ENCODE peak calls at places on chromosomes 13 and 19, in four cellular contexts. G is heart left ventricle, I is fibroblast of the aortic adventitia, W is H1. R is an unnamed sample.

GRCh38 chr19:4094291-4094690 is 27.6 kb upstream of the ZBTB7A start:
- DNase-seq in G (no peak), I (no peak), W (no peak), R (no peak)

GRCh38 chr19:16263115-16263839 is 61.3 kb upstream of the KLF2 start:
- DNase-seq in G (no peak), I (no peak), W (no peak), R (no peak)

GRCh38 chr13:43799191-43799590 is 12.4 kb upstream of the ENOX1 start:
- DNase-seq in G (no peak), I (no peak), W (no peak), R (no peak)

GRCh38 chr19:4018140-4018613 is 10.6 kb downstream of the PIAS4 start:
- DNase-seq in G (no peak), I (no peak), W (no peak), R (no peak)

GRCh38 chr19:44792286-44792685 is 14.6 kb downstream of the CBLC start:
- DNase-seq in G (no peak), I (no peak), W (no peak), R (no peak)

GRCh38 chr19:3586124-3586626 is 897 bp downstream of the GIPC3 start:
- DNase-seq in G (no peak), I (no peak), W (peak; percentile 89), R (no peak)

GRCh38 chr19:39514840-39515550 is at the start of gene SELENOV:
- DNase-seq in G (no peak), I (no peak), W (peak; percentile 91), R (no peak)

GRCh38 chr19:8210660-8211101 is 1.5 kb downstream of the CERS4 start:
- DNase-seq in G (no peak), I (no peak), W (no peak), R (no peak)

GRCh38 chr19:46529622-46530451 is 34.2 kb upstream of the PNMA8B start:
- DNase-seq in G (peak; percentile 61), I (peak; percentile 75), W (peak; percentile 86), R (peak; percentile 69)

GRCh38 chr13:81781471-81781870 is 1440.5 kb upstream of the SPRY2 start:
- DNase-seq in G (no peak), I (no peak), W (no peak), R (no peak)

GRCh38 chr13:49421391-49421790 is 22.5 kb downstream of the CAB39L start:
- DNase-seq in G (no peak), I (no peak), W (peak; percentile 56), R (peak; percentile 46)

GRCh38 chr19:2848625-2849024 is 7.3 kb downstream of the ZNF555 start:
- DNase-seq in G (no peak), I (no peak), W (no peak), R (peak; percentile 86)

GRCh38 chr13:88552966-88553365 is 881.8 kb downstream of the SLITRK5 start:
- DNase-seq in G (no peak), I (no peak), W (no peak), R (no peak)

GRCh38 chr13:49635599-49636433 is 7.5 kb downstream of the ARL11 start:
- DNase-seq in G (peak; percentile 44), I (peak; percentile 67), W (peak; percentile 58), R (peak; percentile 61)

GRCh38 chr19:48190288-48191284 is 20.1 kb downstream of the ZSWIM9 start:
- DNase-seq in G (no peak), I (no peak), W (peak; percentile 91), R (no peak)

GRCh38 chr19:36008336-36008978 is at the start of gene SYNE4:
- DNase-seq in G (no peak), I (no peak), W (peak; percentile 81), R (no peak)

GRCh38 chr13:52743988-52744387 is 4.4 kb upstream of the CNMD start:
- DNase-seq in G (no peak), I (no peak), W (no peak), R (no peak)

GRCh38 chr19:28701491-28701890 is 511.5 kb downstream of the UQCRFS1 start:
- DNase-seq in G (no peak), I (peak; percentile 59), W (no peak), R (peak; percentile 0)

GRCh38 chr19:45171211-45171623 is 6.8 kb downstream of the TRAPPC6A start:
- DNase-seq in G (no peak), I (no peak), W (no peak), R (peak; percentile 25)

GRCh38 chr19:56360841-56361240 is 32.5 kb downstream of the ZNF582 start:
- DNase-seq in G (no peak), I (no peak), W (no peak), R (no peak)

GRCh38 chr19:47379398-47379938 is 30.4 kb downstream of the DHX34 start:
- DNase-seq in G (no peak), I (no peak), W (no peak), R (no peak)

GRCh38 chr19:3024870-3025515 is 4.1 kb downstream of the TLE2 start:
- DNase-seq in G (no peak), I (no peak), W (peak; percentile 67), R (no peak)

GRCh38 chr19:16136185-16137067 is 7.1 kb upstream of the HSH2D start:
- DNase-seq in G (no peak), I (peak; percentile 10), W (no peak), R (no peak)

GRCh38 chr13:77836423-77836822 is 82.2 kb downstream of the EDNRB start:
- DNase-seq in G (no peak), I (no peak), W (no peak), R (peak; percentile 88)

GRCh38 chr19:29672319-29672932 is 7.2 kb downstream of the PLEKHF1 start:
- DNase-seq in G (peak; percentile 20), I (no peak), W (no peak), R (no peak)

GRCh38 chr19:45637890-45638667 is 1.1 kb downstream of the EML2 start:
- DNase-seq in G (no peak), I (peak; percentile 32), W (no peak), R (peak; percentile 60)

GRCh38 chr19:13839938-13840750 is 36.8 kb upstream of the NANOS3 start:
- DNase-seq in G (peak; percentile 71), I (peak; percentile 34), W (no peak), R (no peak)

GRCh38 chr19:2337329-2337707 is 8.8 kb downstream of the SPPL2B start:
- DNase-seq in G (no peak), I (peak; percentile 62), W (peak; percentile 77), R (peak; percentile 75)

GRCh38 chr19:58154287-58154678 is 3.7 kb upstream of the ZNF329 start:
- DNase-seq in G (peak; percentile 67), I (peak; percentile 54), W (no peak), R (peak; percentile 42)

GRCh38 chr13:84844473-84844872 is 954.7 kb downstream of the SLITRK6 start:
- DNase-seq in G (no peak), I (no peak), W (no peak), R (no peak)
- TF ChIP-seq CTCF in G (no peak), I (no peak), W (peak; percentile 46), R (no peak)

GRCh38 chr19:1169921-1170885 is 3.9 kb downstream of the SBNO2 start:
- DNase-seq in G (peak; percentile 64), I (peak; percentile 80), W (no peak), R (peak; percentile 95)
- H3K4me3 ChIP-seq in G (no peak overlapping the region), I (peak overlapping the region; percentile 47), W (no peak overlapping the region), R (peak overlapping the region; percentile 21)

GRCh38 chr13:100808848-100809247 is 134.3 kb upstream of the TMTC4 start:
- DNase-seq in G (no peak), I (no peak), W (no peak), R (no peak)
- TF ChIP-seq CTCF in G (no peak), I (no peak), W (no peak), R (no peak)

DNA sequence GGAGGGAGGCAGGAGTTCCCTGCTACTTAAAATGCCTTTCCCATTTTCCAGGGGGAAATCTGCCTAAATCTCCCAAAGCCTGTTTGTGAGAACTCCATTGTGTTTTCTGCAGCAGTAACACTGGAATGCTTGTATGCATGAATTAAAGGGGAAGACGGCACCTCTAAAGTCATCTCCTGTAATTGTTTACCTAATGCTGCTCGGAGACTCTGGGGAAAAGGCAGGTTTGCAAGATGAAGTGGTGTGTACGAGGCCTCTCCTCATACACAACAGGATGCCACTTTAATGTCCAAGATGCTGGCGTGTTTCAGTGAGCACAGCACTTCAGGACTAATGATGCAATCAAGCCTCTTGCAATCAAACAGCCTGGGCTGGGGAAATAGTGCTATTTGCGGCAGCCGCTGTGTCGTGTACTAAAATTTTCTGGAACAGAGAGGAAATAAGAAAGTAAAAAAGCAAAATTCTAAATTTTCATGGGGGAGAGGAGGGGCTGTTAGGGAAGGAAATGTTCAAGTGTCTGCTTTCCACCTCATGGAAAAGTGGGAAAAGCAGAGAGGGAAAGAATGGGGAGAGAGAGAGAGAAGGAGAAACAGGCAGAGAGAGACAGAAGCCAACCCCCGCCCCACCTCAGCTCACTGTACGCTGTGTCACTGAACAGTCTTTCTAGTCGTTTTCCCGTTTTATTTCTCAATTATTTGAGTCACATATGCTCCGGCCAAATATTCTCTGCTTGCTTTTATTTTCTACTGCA is 32.9 kb downstream of the TSHZ3 start:
- DNase-seq in G (no peak), I (peak; percentile 85), W (no peak), R (peak; percentile 86)
- H3K4me3 ChIP-seq in G (peak overlapping the region; percentile 13), I (peak overlapping the region; percentile 55), W (no peak overlapping the region), R (peak overlapping the region; percentile 26)

GRCh38 chr13:97267418-97268059 is 45.4 kb downstream of the MBNL2 start:
- DNase-seq in G (no peak), I (no peak), W (peak; percentile 57), R (no peak)
- TF ChIP-seq CTCF in G (no peak), I (no peak), W (no peak), R (no peak)

GRCh38 chr13:32472194-32472621 is 44.3 kb upstream of the N4BP2L1 start:
- DNase-seq in G (no peak), I (peak; percentile 23), W (no peak), R (peak; percentile 13)
- H3K4me3 ChIP-seq in G (no peak overlapping the region), I (no peak overlapping the region), W (no peak overlapping the region), R (no peak overlapping the region)

GRCh38 chr19:54352041-54352440 is 12.7 kb downstream of the LAIR1 start:
- DNase-seq in G (no peak), I (no peak), W (no peak), R (no peak)
- TF ChIP-seq CTCF in G (no peak), I (no peak), W (no peak), R (no peak)

GRCh38 chr13:67224148-67224846 is 5.8 kb downstream of the PCDH9 start:
- DNase-seq in G (peak; percentile 77), I (peak; percentile 86), W (no peak), R (peak; percentile 62)
- H3K4me3 ChIP-seq in G (peak overlapping the region; percentile 43), I (peak overlapping the region; percentile 3), W (no peak overlapping the region), R (no peak overlapping the region)

DNA sequence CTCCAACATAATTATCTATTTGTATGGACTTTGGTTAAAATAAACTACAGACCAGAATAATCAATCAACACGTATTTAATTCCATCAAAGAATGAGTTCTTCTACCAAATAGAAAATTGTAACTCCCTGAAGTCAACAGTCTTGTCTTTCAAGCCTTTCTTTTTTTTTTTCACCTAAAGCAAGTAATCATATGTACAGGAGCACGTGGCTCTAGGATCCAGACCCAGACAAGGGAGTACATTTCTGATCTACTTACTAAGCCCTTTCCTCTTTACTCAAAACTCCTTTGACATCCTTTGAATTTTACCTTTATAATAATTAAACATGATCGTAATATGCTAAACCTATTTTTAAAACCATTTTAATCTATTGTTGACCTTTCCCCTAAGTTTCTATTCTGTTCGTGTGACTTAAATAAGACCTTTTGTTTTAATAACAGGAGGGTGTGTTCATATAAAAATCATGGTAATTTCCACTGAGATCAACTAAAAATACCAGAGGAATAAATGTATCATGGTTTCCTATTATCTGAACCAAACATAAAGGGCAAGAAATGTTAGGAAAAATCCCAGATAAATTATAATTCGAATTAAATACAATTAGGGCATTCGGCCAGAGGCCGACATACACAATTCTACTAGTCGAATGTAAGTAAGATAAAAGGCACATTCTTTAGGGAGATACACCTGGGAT is 1.7 kb downstream of the SLC7A1 start:
- DNase-seq in G (no peak), I (no peak), W (no peak), R (no peak)
- TF ChIP-seq CTCF in G (no peak), I (no peak), W (no peak), R (no peak)